ENCODE peak calls at places on chromosomes 6 and 20, in four cellular contexts. K, N, X and C are unnamed samples.
A peak's percentile ranks its signal among the peaks of the same experiment; 100 is the strongest.

GRCh38 chr6:55713411-55713810 is 134.4 kb upstream of the HMGCLL1 start:
- DNase-seq in K (no peak), N (no peak), X (no peak), C (no peak)

GRCh38 chr20:7375905-7376304 is 564.4 kb downstream of the HAO1 start:
- DNase-seq in K (no peak), N (no peak), X (no peak), C (no peak)

GRCh38 chr6:118719351-118720124 is 68.1 kb upstream of the CEP85L start:
- DNase-seq in K (peak; percentile 40), N (no peak), X (no peak), C (no peak)

GRCh38 chr20:60718743-60719142 is 533.3 kb upstream of the CDH4 start:
- DNase-seq in K (no peak), N (no peak), X (no peak), C (no peak)

GRCh38 chr20:47784599-47785320 is 521 bp downstream of the SULF2 start:
- DNase-seq in K (no peak), N (no peak), X (peak; percentile 13), C (no peak)

GRCh38 chr6:137884428-137884827 is 17.4 kb downstream of the TNFAIP3 start:
- DNase-seq in K (no peak), N (no peak), X (no peak), C (no peak)

GRCh38 chr20:33176101-33176500 is 8.1 kb downstream of the BPIFA2 start:
- DNase-seq in K (no peak), N (no peak), X (no peak), C (no peak)

GRCh38 chr20:33602826-33603590 is 59.1 kb upstream of the C20orf144 start:
- DNase-seq in K (no peak), N (no peak), X (no peak), C (no peak)

GRCh38 chr6:99341862-99342455 is 7.5 kb downstream of the FAXC start:
- DNase-seq in K (no peak), N (no peak), X (no peak), C (no peak)

GRCh38 chr6:148831531-148831930 is 84.7 kb downstream of the UST start:
- DNase-seq in K (no peak), N (no peak), X (no peak), C (no peak)

GRCh38 chr20:9574182-9574581 is 59.8 kb downstream of the LAMP5 start:
- DNase-seq in K (no peak), N (no peak), X (no peak), C (no peak)

GRCh38 chr20:61608275-61609085 is 356.4 kb downstream of the CDH4 start:
- DNase-seq in K (no peak), N (peak; percentile 20), X (no peak), C (no peak)

GRCh38 chr20:18611492-18611891 is 23.6 kb downstream of the DTD1 start:
- DNase-seq in K (no peak), N (no peak), X (no peak), C (no peak)

GRCh38 chr20:37994512-37994911 is 38.7 kb downstream of the TTI1 start:
- DNase-seq in K (no peak), N (no peak), X (peak; percentile 79), C (no peak)

GRCh38 chr6:43588194-43588593 is 12.2 kb downstream of the POLH start:
- DNase-seq in K (no peak), N (no peak), X (no peak), C (no peak)

DNA sequence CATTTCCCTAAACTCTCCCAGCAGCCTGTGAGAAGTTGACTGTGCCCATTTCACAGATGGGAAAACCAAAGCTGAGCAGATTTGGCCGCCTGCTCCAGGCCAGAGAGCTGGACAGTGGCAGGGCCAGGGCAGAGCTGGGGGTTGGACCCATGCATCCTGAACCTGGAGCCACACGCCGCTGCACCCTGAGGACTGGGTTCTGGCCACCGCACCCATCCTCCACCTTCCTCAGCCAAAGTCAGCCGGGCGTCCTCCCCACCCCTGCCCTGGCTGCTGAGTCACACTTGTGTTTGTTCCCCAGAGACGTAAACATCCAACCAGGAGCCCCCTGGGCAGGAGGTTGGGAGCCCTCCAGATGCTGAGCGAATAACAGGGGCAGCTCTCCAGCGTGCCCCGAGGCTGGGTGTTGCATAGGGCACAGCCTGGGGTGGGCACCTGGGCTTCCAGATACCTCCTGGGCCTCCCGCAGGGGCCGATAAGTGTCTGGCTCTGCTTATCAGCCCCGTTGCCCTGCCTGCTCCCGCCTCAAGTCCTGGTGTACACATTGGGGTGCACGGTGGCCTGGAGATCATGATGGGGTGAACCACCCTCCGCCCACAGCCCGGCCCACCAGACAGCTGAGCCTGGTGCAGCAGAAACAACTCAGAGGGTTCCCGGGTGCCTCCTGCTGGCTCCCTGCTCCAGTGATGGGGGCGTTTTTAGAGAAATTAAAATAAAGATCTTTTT is 23.8 kb downstream of the RBM38 start:
- DNase-seq in K (no peak), N (no peak), X (no peak), C (no peak)
- TF ChIP-seq POLR2A in K (no peak), N (no peak), X (no peak), C (no peak)

GRCh38 chr6:19841181-19841580 is 4.0 kb downstream of the ID4 start:
- DNase-seq in K (no peak), N (no peak), X (no peak), C (no peak)
- TF ChIP-seq POLR2A in K (no peak), N (peak; percentile 26), X (no peak), C (no peak)

GRCh38 chr20:64062596-64063388 is at the start of gene TCEA2:
- DNase-seq in K (peak; percentile 97), N (peak; percentile 97), X (peak; percentile 98), C (peak; percentile 94)
- TF ChIP-seq POLR2A in K (peak; percentile 73), N (peak; percentile 93), X (peak; percentile 88), C (peak; percentile 61)

GRCh38 chr20:44310664-44311639 is at the start of gene FITM2:
- DNase-seq in K (peak; percentile 97), N (peak; percentile 99), X (peak; percentile 99), C (peak; percentile 97)
- TF ChIP-seq POLR2A in K (peak; percentile 60), N (peak; percentile 64), X (peak; percentile 62), C (peak; percentile 32)

GRCh38 chr20:31721408-31722332 is 998 bp downstream of the BCL2L1 start:
- DNase-seq in K (no peak), N (peak; percentile 41), X (no peak), C (no peak)

GRCh38 chr20:31722388-31723281 is at the start of gene BCL2L1:
- DNase-seq in K (peak; percentile 66), N (peak; percentile 90), X (peak; percentile 87), C (peak; percentile 74)

GRCh38 chr20:31720486-31721407 is 1.9 kb downstream of the BCL2L1 start:
- DNase-seq in K (peak; percentile 22), N (peak; percentile 58), X (no peak), C (no peak)

GRCh38 chr20:31719644-31720485 is 2.8 kb downstream of the BCL2L1 start:
- DNase-seq in K (no peak), N (no peak), X (no peak), C (no peak)

DNA sequence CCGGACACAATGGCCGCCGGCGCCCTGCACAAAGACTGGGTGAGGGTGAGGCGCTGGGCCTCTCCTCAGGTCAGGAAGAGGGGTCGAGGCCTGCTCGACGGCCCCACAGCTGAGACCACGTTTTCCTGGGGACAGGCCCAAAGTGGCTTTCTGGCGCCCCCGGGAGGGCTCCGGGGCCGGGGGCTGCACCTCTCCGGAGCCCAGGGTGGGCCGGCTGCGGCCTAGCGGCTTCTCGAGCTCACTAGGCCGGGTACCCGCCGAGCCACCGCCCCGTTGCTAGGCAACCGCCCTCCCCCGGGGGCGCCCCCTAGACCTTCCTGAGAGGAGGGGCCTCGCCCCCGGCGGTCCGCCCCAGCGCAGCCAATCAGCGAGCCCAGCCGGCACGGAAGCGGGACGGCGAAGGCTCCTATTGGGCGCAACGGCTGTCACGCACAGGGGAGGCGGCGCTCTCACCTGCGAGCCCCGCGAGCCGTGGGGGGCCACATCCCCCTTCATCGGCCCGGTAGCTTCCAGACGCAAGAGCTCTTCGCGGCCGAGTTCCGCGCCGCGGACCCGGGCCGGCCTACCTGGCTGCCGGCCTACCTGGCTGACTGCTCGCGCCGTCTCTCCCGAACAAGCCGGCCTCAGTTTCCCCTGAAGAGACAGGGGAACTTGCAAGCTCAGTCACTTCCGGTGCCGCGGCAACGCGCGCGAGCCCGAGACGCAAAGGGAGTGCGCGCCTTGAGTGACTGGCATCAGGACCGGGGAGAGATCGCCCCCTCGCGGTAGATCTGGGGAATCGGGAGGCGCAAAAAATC is 812 bp upstream of the BCL2L1 start:
- DNase-seq in K (peak; percentile 97), N (peak; percentile 97), X (peak; percentile 98), C (peak; percentile 92)
- TF ChIP-seq POLR2A in K (peak; percentile 46), N (peak; percentile 59), X (peak; percentile 51), C (peak; percentile 82)

DNA sequence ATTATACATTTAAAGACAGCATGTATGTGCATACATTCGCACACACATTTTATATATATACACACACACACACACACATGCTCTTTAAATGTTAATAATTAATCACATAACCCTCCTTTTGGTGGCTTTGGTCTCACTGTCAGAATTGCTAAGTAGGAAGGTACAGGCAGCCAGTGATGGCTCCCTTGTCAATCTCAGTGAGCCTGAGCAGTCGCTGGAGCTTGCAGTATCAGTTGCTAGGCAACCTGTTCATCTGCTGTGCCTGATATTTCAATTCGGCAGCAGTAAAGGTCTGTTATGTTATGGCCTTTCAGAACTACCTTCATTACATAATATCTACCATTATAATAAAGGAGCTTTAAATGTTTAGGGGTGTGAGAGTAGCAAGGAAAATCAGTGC is 374.3 kb downstream of the LMBRD1 start:
- DNase-seq in K (no peak), N (no peak), X (no peak), C (no peak)
- TF ChIP-seq POLR2A in K (no peak), N (no peak), X (no peak), C (no peak)

DNA sequence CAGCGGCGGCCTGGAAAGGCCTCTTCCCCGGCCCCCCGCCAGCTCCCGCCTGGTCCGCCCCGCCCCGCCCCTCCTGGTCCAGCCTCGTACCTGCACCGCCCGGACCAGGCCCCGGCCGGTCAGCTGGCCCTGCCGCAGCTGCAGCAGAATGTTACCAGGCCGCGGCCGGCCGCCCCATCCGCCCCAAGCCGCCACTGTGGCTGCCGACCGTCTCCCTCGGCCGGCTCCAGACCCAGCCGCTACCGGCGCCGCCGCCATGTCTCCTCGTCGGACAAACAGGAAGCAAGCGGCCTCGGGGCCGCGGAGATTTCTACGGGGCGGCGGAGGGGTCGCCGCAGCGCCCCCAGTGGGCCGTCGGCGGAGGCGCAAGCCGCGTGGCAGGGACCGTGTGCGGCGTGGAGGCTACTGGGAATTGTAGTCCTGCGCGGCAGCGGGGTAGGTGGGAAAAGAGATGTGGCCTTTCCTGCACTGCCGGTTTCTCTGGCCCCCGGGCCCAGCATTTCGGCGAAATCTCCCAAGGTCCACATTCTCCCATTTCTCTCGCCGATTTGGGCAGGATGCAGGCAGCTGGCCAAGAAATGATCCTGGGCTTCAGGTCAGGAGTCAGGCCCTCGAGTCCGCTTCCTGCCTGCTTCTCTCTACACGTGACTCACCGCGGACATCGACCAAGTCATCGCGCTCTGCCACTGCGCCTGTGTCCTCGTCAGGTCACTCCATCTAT is at the start of gene TRPC4AP:
- DNase-seq in K (peak; percentile 83), N (peak; percentile 89), X (peak; percentile 89), C (peak; percentile 76)
- TF ChIP-seq POLR2A in K (peak; percentile 83), N (peak; percentile 83), X (peak; percentile 80), C (peak; percentile 81)

GRCh38 chr6:130535242-130535641 is 169.4 kb downstream of the TMEM200A start:
- DNase-seq in K (no peak), N (no peak), X (no peak), C (no peak)
- TF ChIP-seq POLR2A in K (no peak), N (no peak), X (no peak), C (no peak)